ENCODE peak calls at places on chromosomes 13 and 19, in five cellular contexts. Q, C, P, Y and D are unnamed samples.

GRCh38 chr13:47598340-47598911 is 402.6 kb downstream of the SUCLA2 start:
- DNase-seq in Q (no peak), C (no peak), P (no peak), Y (no peak), D (no peak)

GRCh38 chr13:77919351-77920294 is 992 bp upstream of the EDNRB start:
- DNase-seq in Q (peak), C (peak), P (peak), Y (peak), D (peak)

GRCh38 chr19:13588953-13589833 is 82.9 kb upstream of the CACNA1A start:
- DNase-seq in Q (peak), C (peak), P (peak), Y (peak), D (peak)

GRCh38 chr19:32464279-32464678 is 58.7 kb downstream of the DPY19L3 start:
- DNase-seq in Q (no peak), C (no peak), P (no peak), Y (no peak), D (no peak)

GRCh38 chr13:44142911-44143665 is 230.5 kb upstream of the SERP2 start:
- DNase-seq in Q (no peak), C (no peak), P (no peak), Y (no peak), D (no peak)

GRCh38 chr19:44740351-44740824 is 8.1 kb upstream of the BCL3 start:
- DNase-seq in Q (no peak), C (no peak), P (no peak), Y (no peak), D (no peak)

GRCh38 chr13:80586356-80586755 is 245.4 kb upstream of the SPRY2 start:
- DNase-seq in Q (no peak), C (no peak), P (no peak), Y (no peak), D (no peak)

GRCh38 chr13:41751277-41751676 is 209.6 kb downstream of the VWA8 start:
- DNase-seq in Q (no peak), C (no peak), P (no peak), Y (peak), D (no peak)

GRCh38 chr13:98751397-98752110 is 918 bp downstream of the SLC15A1 start:
- DNase-seq in Q (no peak), C (no peak), P (no peak), Y (peak), D (no peak)
- H3K4me3 ChIP-seq in Q (no peak), C (peak), P (no peak), Y (no peak), D (peak)

DNA sequence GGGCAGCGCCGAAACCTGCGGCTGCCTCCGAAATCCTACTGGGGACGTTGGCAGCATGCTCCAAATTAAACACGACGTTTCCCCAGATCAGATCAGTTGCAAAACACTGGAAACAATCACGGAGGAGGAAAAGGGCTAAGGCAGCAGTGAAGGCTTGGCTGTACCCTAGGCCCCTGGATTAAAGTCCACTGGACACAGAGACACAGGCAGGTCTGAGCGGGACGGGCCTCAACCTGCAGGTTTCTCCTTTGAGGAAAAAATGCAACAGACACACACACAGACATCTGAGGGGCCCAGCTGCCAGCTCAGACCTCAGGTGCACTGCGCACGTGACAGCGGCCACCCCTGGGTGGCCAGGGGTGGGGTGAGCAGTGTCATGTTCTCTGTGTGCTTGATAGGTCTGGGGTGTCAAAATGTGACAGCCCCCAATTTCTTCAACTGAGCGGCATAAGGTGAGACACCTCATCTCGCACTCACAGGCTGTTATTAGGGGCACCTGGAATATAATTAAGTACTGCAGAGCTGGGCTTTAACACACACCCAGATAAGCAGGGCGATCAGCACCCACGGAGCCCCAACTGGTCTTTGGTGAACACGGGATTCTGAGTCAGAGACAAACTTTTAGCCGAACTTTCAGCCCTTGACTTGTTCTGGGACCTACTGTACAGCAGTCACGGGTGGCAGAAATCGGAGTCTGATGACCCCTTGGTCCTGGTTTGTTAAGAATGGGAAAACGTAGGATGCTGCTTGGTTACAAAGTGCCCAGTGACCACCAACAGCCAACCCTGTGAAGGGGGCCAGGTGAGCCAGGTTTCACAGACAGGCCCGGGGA is 9.3 kb downstream of the SH3GL1 start:
- DNase-seq in Q (no peak), C (no peak), P (no peak), Y (peak), D (no peak)
- H3K4me3 ChIP-seq in Q (no peak), C (no peak), P (peak), Y (no peak), D (no peak)

GRCh38 chr13:99959538-99960230 is 11.9 kb downstream of the ZIC5 start:
- DNase-seq in Q (no peak), C (no peak), P (no peak), Y (no peak), D (no peak)
- H3K4me3 ChIP-seq in Q (no peak), C (no peak), P (peak), Y (no peak), D (peak)

GRCh38 chr13:94705081-94705751 is 7.1 kb downstream of the SOX21 start:
- DNase-seq in Q (no peak), C (no peak), P (no peak), Y (no peak), D (no peak)
- H3K4me3 ChIP-seq in Q (no peak), C (no peak), P (no peak), Y (no peak), D (no peak)

GRCh38 chr13:60583911-60584753 is 187.1 kb downstream of the TDRD3 start:
- DNase-seq in Q (no peak), C (no peak), P (no peak), Y (no peak), D (no peak)
- H3K4me3 ChIP-seq in Q (no peak), C (no peak), P (no peak), Y (no peak), D (no peak)

GRCh38 chr19:49212302-49212701 is 54.7 kb downstream of the TRPM4 start:
- DNase-seq in Q (no peak), C (no peak), P (no peak), Y (peak), D (no peak)
- H3K4me3 ChIP-seq in Q (no peak), C (no peak), P (no peak), Y (no peak), D (no peak)

DNA sequence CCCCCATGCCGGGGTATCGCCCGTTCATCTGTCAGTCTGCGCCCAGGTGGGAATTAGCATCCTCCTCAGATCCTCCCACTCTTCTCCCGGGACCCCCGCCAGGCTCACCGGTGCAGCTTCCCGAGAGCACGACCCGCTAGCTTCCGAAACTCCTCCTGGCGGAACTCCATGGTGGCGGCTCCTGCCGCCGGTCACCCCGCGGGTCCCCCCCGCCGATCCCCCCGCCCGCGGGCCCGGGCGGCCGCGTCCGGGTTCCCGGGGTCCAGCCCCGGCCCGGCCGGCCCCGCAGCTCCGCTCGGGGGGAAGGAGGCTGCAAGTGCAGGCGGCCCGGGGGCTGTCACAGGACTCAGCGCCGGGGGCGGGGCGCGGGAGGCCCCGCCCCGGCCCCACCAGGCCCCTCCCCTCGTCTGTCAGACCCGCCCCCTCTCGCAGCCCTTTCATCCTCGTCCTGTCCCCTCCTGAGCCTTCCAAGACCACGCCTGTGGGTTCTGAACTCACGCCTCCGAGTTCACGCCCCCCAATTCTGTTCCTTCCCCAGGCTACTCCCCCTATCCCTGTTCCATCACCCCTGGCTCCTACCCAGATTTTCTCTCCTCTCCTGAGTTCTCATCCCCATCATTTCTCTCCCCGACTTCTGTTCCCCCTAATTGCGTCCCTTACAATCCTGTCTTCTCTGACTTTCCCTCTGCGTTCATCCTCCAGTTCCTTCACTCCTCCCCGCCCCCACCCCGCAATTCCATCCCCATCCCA is at the start of gene SLC17A7:
- DNase-seq in Q (peak), C (no peak), P (peak), Y (peak), D (no peak)
- H3K4me3 ChIP-seq in Q (no peak), C (no peak), P (peak), Y (no peak), D (peak)

GRCh38 chr19:2315818-2316353 is 7.9 kb upstream of the LINGO3 start:
- DNase-seq in Q (peak), C (peak), P (peak), Y (peak), D (peak)
- H3K4me3 ChIP-seq in Q (no peak), C (no peak), P (no peak), Y (no peak), D (no peak)

GRCh38 chr19:38665219-38665931 is 17.9 kb downstream of the ACTN4 start:
- DNase-seq in Q (no peak), C (no peak), P (no peak), Y (no peak), D (no peak)
- H3K4me3 ChIP-seq in Q (no peak), C (no peak), P (no peak), Y (no peak), D (no peak)

GRCh38 chr19:9621156-9622037 is at the start of gene ZNF561:
- DNase-seq in Q (peak), C (peak), P (peak), Y (peak), D (peak)

GRCh38 chr19:9620842-9621155 is 233 bp downstream of the ZNF561 start:
- DNase-seq in Q (no peak), C (no peak), P (no peak), Y (no peak), D (no peak)

GRCh38 chr19:9622531-9622930 is 1.5 kb upstream of the ZNF561 start:
- DNase-seq in Q (no peak), C (no peak), P (no peak), Y (no peak), D (no peak)
- H3K4me3 ChIP-seq in Q (no peak), C (no peak), P (peak), Y (no peak), D (no peak)